ENCODE peak calls at places on chromosomes 1 and 21, in six cellular contexts. B is A549, A is colonic mucosa, W is endodermal cell, Q is fibroblast of mammary gland, P is bronchial epithelial cell. Z is an unnamed sample.

GRCh38 chr1:90732136-90732535 is 15.0 kb upstream of the BARHL2 start:
- DNase-seq in A (no peak), W (no peak), P (no peak), Q (no peak), B (no peak), Z (no peak)

GRCh38 chr21:45990049-45990711 is 8.6 kb downstream of the COL6A1 start:
- DNase-seq in A (peak; percentile 14), B (no peak), Q (no peak), P (no peak), W (peak; percentile 27), Z (no peak)

GRCh38 chr1:92980732-92981647 is 19.7 kb upstream of the DIPK1A start:
- DNase-seq in B (no peak), A (no peak), W (no peak), P (no peak), Q (no peak), Z (no peak)

GRCh38 chr1:54413295-54413694 is 7.1 kb upstream of the SSBP3 start:
- DNase-seq in P (peak; percentile 46), Q (peak; percentile 73), W (no peak), A (peak; percentile 58), B (no peak), Z (no peak)

GRCh38 chr1:165637427-165637826 is 6.4 kb downstream of the MGST3 start:
- DNase-seq in Q (peak; percentile 92), P (no peak), B (peak; percentile 46), A (peak; percentile 46), W (no peak), Z (peak; percentile 66)

GRCh38 chr1:116751149-116751548 is 3.1 kb upstream of the CD2 start:
- DNase-seq in W (no peak), B (no peak), Q (no peak), P (no peak), A (no peak), Z (no peak)

GRCh38 chr21:43865471-43866181 is 603 bp downstream of the AGPAT3 start:
- DNase-seq in B (no peak), Q (peak; percentile 13), A (peak; percentile 69), W (no peak), P (no peak), Z (no peak)

GRCh38 chr1:6177681-6178380 is 2.3 kb downstream of the CHD5 start:
- DNase-seq in Q (no peak), A (no peak), P (no peak), W (no peak), B (no peak), Z (no peak)

GRCh38 chr1:58287894-58288623 is 258.5 kb downstream of the OMA1 start:
- DNase-seq in A (no peak), Q (no peak), W (no peak), B (no peak), P (no peak), Z (no peak)

GRCh38 chr1:62381831-62382505 is 54.9 kb upstream of the USP1 start:
- DNase-seq in Q (no peak), A (no peak), B (no peak), W (no peak), P (peak; percentile 69), Z (peak; percentile 49)

GRCh38 chr1:45246760-45247159 is 40.4 kb upstream of the ZSWIM5 start:
- DNase-seq in P (peak; percentile 96), A (no peak), B (peak; percentile 58), Q (peak; percentile 87), W (no peak), Z (peak; percentile 29)

GRCh38 chr1:37071829-37072228 is 37.5 kb upstream of the GRIK3 start:
- DNase-seq in B (no peak), P (no peak), A (no peak), W (no peak), Q (no peak), Z (no peak)

GRCh38 chr1:173267453-173267945 is 60.4 kb upstream of the TNFSF4 start:
- DNase-seq in P (peak; percentile 25), A (no peak), W (no peak), B (no peak), Q (peak; percentile 93), Z (peak; percentile 74)

GRCh38 chr1:206512521-206513180 is 5.3 kb downstream of the RASSF5 start:
- DNase-seq in W (no peak), Q (no peak), B (no peak), A (no peak), P (peak; percentile 50), Z (no peak)

GRCh38 chr1:87826639-87827345 is 498.1 kb downstream of the LMO4 start:
- DNase-seq in W (no peak), Q (peak; percentile 90), P (peak; percentile 28), A (peak; percentile 26), B (peak; percentile 4), Z (no peak)

GRCh38 chr1:201838381-201838780 is 9.4 kb downstream of the IPO9 start:
- DNase-seq in Q (no peak), P (no peak), B (no peak), W (no peak), A (no peak), Z (no peak)

GRCh38 chr1:40801742-40802077 is 18.1 kb downstream of the KCNQ4 start:
- DNase-seq in W (no peak), A (no peak), P (no peak), B (no peak), Q (no peak), Z (no peak)

GRCh38 chr1:155195201-155196102 is 12.2 kb downstream of the THBS3 start:
- DNase-seq in Q (no peak), A (no peak), W (peak; percentile 56), B (no peak), P (no peak), Z (no peak)

GRCh38 chr21:42002421-42002958 is 7.7 kb downstream of the ZBTB21 start:
- DNase-seq in Q (peak; percentile 95), W (no peak), P (peak; percentile 8), A (no peak), B (peak; percentile 16), Z (peak; percentile 76)

GRCh38 chr1:29640428-29640785 is 404.1 kb downstream of the PTPRU start:
- DNase-seq in P (no peak), A (no peak), Q (no peak), B (no peak), W (peak; percentile 30), Z (no peak)

GRCh38 chr21:35520869-35521268 is 471.8 kb upstream of the RUNX1 start:
- DNase-seq in W (peak; percentile 66), A (no peak), Q (no peak), P (no peak), B (no peak), Z (no peak)

GRCh38 chr1:240946926-240947325 is 335.0 kb upstream of the GREM2 start:
- DNase-seq in A (peak; percentile 61), W (peak; percentile 59), B (peak; percentile 46), P (peak; percentile 1), Q (peak; percentile 62), Z (peak; percentile 28)
- TF ChIP-seq CTCF in A (peak; percentile 52), W (peak; percentile 70), B (peak; percentile 60), P (no peak), Q (peak; percentile 74), Z (peak; percentile 71)

GRCh38 chr1:228152918-228153258 is 3.2 kb downstream of the GJC2 start:
- DNase-seq in P (no peak), W (no peak), B (no peak), Q (no peak), A (no peak), Z (no peak)
- H3K4me3 ChIP-seq in P (no peak overlapping the region), W (no peak overlapping the region), B (no peak overlapping the region), Q (no peak overlapping the region), A (no peak overlapping the region), Z (no peak overlapping the region)

GRCh38 chr1:66712819-66713218 is 39.4 kb upstream of the DYNLT5 start:
- DNase-seq in B (no peak), W (peak; percentile 58), A (no peak), Q (no peak), P (no peak), Z (no peak)

DNA sequence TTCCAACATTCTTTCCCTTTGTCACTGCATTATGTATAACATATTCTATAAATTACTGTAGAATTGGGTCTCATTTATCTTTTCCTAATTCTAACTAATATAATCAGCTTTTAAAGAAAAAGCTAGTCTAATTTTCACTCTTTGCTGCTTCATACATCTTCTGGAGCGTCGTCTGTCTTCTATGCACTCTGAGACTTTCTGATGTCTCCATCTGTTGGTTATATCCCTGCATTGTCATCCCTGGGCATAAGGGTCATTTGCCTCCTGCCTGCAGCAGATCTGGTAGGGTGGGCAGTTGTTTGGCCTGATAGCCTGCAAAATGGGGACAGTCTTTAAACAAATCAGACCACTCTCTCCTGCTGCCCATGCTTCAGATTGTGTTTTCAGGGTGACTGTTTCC is 40.8 kb upstream of the DYNLT5 start:
- DNase-seq in A (no peak), B (peak; percentile 3), W (peak; percentile 47), P (peak; percentile 13), Q (peak; percentile 34), Z (no peak)
- TF ChIP-seq CTCF in A (no peak), B (peak; percentile 7), W (peak; percentile 64), P (no peak), Q (peak; percentile 29), Z (peak; percentile 29)

GRCh38 chr1:23576338-23577055 is 17.2 kb upstream of the ID3 start:
- DNase-seq in W (no peak), B (no peak), Q (no peak), A (no peak), P (no peak), Z (no peak)
- H3K4me3 ChIP-seq in W (no peak overlapping the region), B (peak overlapping the region; percentile 16), Q (no peak overlapping the region), A (no peak overlapping the region), P (no peak overlapping the region), Z (no peak overlapping the region)

GRCh38 chr1:181264843-181265242 is 176.3 kb downstream of the IER5 start:
- DNase-seq in W (no peak), A (no peak), P (no peak), B (no peak), Q (no peak), Z (no peak)
- TF ChIP-seq CTCF in W (no peak), A (no peak), P (no peak), B (no peak), Q (no peak), Z (no peak)

DNA sequence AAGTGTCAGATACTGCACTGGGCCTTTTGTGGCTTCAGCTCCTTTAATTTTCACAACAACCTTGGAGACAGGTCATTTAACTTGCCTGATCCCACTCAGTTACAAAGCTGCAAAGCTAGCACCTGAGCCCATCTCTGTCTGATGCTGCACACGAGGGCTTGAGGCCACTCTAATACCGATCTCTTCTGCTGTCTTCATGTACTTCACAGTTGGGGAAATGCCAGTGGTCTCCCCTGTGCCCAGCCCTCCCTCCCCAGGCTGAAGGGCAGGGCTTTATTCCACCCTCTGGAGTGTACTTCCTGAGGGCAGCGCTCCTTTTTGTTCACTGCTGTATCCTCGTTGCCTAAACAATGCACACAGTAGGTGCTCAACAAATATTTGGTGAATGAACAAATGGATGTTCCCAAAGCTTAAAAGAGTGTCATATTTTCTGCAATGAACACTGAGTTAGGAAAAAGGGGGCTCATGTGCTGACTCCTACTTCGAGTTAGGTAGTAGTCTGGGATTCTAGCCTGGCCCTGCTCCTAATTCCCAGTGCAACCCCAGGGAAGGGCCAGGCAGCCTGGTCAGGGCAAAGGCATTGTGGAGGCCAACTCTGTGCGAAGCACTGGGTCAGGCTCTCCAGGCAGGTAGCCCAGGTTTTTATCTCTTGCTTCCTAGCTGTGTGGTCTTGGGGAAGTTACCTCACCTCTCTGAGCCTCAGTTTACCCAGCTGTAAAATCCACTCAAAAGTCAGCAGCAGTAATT is 1.1 kb downstream of the TMCO4 start:
- DNase-seq in P (no peak), Q (no peak), A (no peak), W (no peak), B (no peak), Z (no peak)
- H3K4me3 ChIP-seq in P (no peak overlapping the region), Q (peak overlapping the region; percentile 46), A (peak overlapping the region; percentile 74), W (no peak overlapping the region), B (peak overlapping the region; percentile 65), Z (peak overlapping the region; percentile 43)

DNA sequence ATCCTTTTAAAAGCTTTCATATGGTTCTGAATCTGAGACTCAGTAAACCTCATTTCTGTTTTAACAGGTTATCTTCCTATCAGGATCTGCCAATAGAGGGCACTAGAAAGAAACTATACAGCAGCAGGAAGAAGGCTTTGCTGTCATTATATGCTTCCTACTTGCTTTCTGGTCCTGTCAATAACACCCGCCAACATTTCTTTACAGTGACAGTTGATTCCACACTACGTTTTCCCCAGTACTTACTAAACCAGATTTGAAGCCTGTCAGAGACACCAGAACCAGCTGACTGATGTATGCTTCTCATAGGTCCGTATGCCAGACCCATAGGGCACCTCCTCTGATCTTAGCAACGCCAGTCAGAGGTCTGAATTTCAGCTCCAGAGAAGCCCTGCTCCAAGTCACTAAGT is 341.0 kb upstream of the NEGR1 start:
- DNase-seq in A (no peak), W (peak; percentile 64), P (peak; percentile 48), B (peak; percentile 3), Q (peak; percentile 56), Z (no peak)
- TF ChIP-seq CTCF in A (peak; percentile 45), W (peak; percentile 82), P (peak; percentile 56), B (no peak), Q (peak; percentile 78), Z (peak; percentile 72)